ENCODE peak calls at places on chromosomes 5 and 9, in five cellular contexts. One of them, this sample, is unnamed.

GRCh38 chr5:106508894-106509293 is 1161.8 kb downstream of the EFNA5 start:
- DNase-seq in AG09319: no peak
- DNase-seq in IMR-90: no peak
- DNase-seq in fibroblast of pulmonary artery: no peak
- DNase-seq in kidney glomerular epithelial cell: no peak
- DNase-seq in this sample: no peak

GRCh38 chr5:122665087-122665486 is 109.8 kb upstream of the SNX2 start:
- DNase-seq in AG09319: no peak
- DNase-seq in IMR-90: peak
- DNase-seq in fibroblast of pulmonary artery: peak
- DNase-seq in kidney glomerular epithelial cell: no peak
- DNase-seq in this sample: no peak

GRCh38 chr5:33611882-33612281 is 171.1 kb downstream of the TARS1 start:
- DNase-seq in AG09319: peak
- DNase-seq in IMR-90: peak
- DNase-seq in fibroblast of pulmonary artery: peak
- DNase-seq in kidney glomerular epithelial cell: no peak
- DNase-seq in this sample: peak

GRCh38 chr9:93326056-93326455 is 125.4 kb upstream of the FAM120A start:
- DNase-seq in AG09319: no peak
- DNase-seq in IMR-90: no peak
- DNase-seq in fibroblast of pulmonary artery: no peak
- DNase-seq in kidney glomerular epithelial cell: no peak
- DNase-seq in this sample: no peak

GRCh38 chr9:134540441-134541372 is 100.9 kb upstream of the COL5A1 start:
- DNase-seq in AG09319: no peak
- DNase-seq in IMR-90: no peak
- DNase-seq in fibroblast of pulmonary artery: no peak
- DNase-seq in kidney glomerular epithelial cell: no peak
- DNase-seq in this sample: no peak

GRCh38 chr5:53820802-53821171 is 260.3 kb downstream of the NDUFS4 start:
- DNase-seq in AG09319: no peak
- DNase-seq in IMR-90: peak
- DNase-seq in fibroblast of pulmonary artery: no peak
- DNase-seq in kidney glomerular epithelial cell: no peak
- DNase-seq in this sample: no peak

GRCh38 chr5:83133797-83134196 is 56.5 kb downstream of the XRCC4 start:
- DNase-seq in AG09319: no peak
- DNase-seq in IMR-90: no peak
- DNase-seq in fibroblast of pulmonary artery: no peak
- DNase-seq in kidney glomerular epithelial cell: no peak
- DNase-seq in this sample: no peak

GRCh38 chr5:153797484-153797883 is 241.2 kb downstream of the FAM114A2 start:
- DNase-seq in AG09319: no peak
- DNase-seq in IMR-90: no peak
- DNase-seq in fibroblast of pulmonary artery: no peak
- DNase-seq in kidney glomerular epithelial cell: no peak
- DNase-seq in this sample: no peak

GRCh38 chr5:147344861-147345260 is 110.0 kb downstream of the STK32A start:
- DNase-seq in AG09319: no peak
- DNase-seq in IMR-90: no peak
- DNase-seq in fibroblast of pulmonary artery: no peak
- DNase-seq in kidney glomerular epithelial cell: no peak
- DNase-seq in this sample: no peak

GRCh38 chr9:132673355-132673754 is 3.1 kb downstream of the GTF3C4 start:
- DNase-seq in AG09319: no peak
- DNase-seq in IMR-90: peak
- DNase-seq in fibroblast of pulmonary artery: peak
- DNase-seq in kidney glomerular epithelial cell: peak
- DNase-seq in this sample: peak

This sample was measured in AG20443.